ENCODE peak calls at places on chromosome 4, in seven cellular contexts. E, T, W, Y, U, B and I are unnamed samples.

GRCh38 chr4:47913858-47914218 is 545 bp downstream of the NFXL1 start:
- DNase-seq in E (no peak), T (peak), W (peak), Y (no peak), U (peak), B (peak), I (peak)

GRCh38 chr4:180810581-180810980 is 1432.6 kb upstream of the TENM3 start:
- DNase-seq in E (no peak), T (no peak), W (no peak), Y (no peak), U (no peak), B (no peak), I (no peak)

GRCh38 chr4:27245216-27245615 is 384.6 kb downstream of the STIM2 start:
- DNase-seq in E (no peak), T (no peak), W (no peak), Y (no peak), U (no peak), B (no peak), I (no peak)

GRCh38 chr4:27217261-27217769 is 356.7 kb downstream of the STIM2 start:
- DNase-seq in E (no peak), T (no peak), W (no peak), Y (peak), U (peak), B (no peak), I (no peak)

GRCh38 chr4:166153539-166153938 is 280.5 kb downstream of the TLL1 start:
- DNase-seq in E (no peak), T (no peak), W (no peak), Y (no peak), U (no peak), B (no peak), I (no peak)

GRCh38 chr4:101348367-101348827 is 1.1 kb upstream of the PPP3CA start:
- DNase-seq in E (peak), T (no peak), W (no peak), Y (peak), U (no peak), B (peak), I (no peak)

GRCh38 chr4:109251396-109251795 is 51.1 kb downstream of the COL25A1 start:
- DNase-seq in E (no peak), T (no peak), W (no peak), Y (no peak), U (no peak), B (no peak), I (no peak)

GRCh38 chr4:76611164-76611563 is 176.1 kb downstream of the SHROOM3 start:
- DNase-seq in E (no peak), T (no peak), W (no peak), Y (peak), U (peak), B (no peak), I (no peak)

GRCh38 chr4:182067828-182068227 is 175.4 kb upstream of the TENM3 start:
- DNase-seq in E (no peak), T (no peak), W (no peak), Y (no peak), U (no peak), B (no peak), I (no peak)

GRCh38 chr4:10783351-10783750 is 98.8 kb upstream of the CLNK start:
- DNase-seq in E (no peak), T (no peak), W (no peak), Y (peak), U (peak), B (no peak), I (no peak)

GRCh38 chr4:102420563-102421221 is 75.4 kb upstream of the SLC39A8 start:
- DNase-seq in E (no peak), T (no peak), W (no peak), Y (peak), U (peak), B (no peak), I (no peak)

GRCh38 chr4:151804821-151805220 is 44.0 kb upstream of the GATB start:
- DNase-seq in E (no peak), T (no peak), W (no peak), Y (peak), U (no peak), B (no peak), I (no peak)
- TF ChIP-seq CTCF in E (no peak), T (no peak), W (no peak), Y (no peak), U (no peak), B (no peak), I (no peak)

GRCh38 chr4:15955670-15956069 is 7.3 kb downstream of the FGFBP2 start:
- DNase-seq in E (no peak), T (no peak), W (no peak), Y (peak), U (peak), B (no peak), I (no peak)
- TF ChIP-seq CTCF in E (no peak), T (no peak), W (no peak), Y (peak), U (peak), B (no peak), I (no peak)

GRCh38 chr4:113497154-113497553 is 264.4 kb downstream of the CAMK2D start:
- DNase-seq in E (no peak), T (no peak), W (no peak), Y (no peak), U (no peak), B (no peak), I (no peak)
- TF ChIP-seq CTCF in E (no peak), T (no peak), W (no peak), Y (no peak), U (no peak), B (no peak), I (no peak)

GRCh38 chr4:77862478-77863216 is at the start of gene MRPL1:
- DNase-seq in E (peak), T (peak), W (peak), Y (peak), U (peak), B (peak), I (peak)
- TF ChIP-seq CTCF in E (no peak), T (peak), W (no peak), Y (no peak), U (no peak), B (peak), I (no peak)

GRCh38 chr4:140149851-140150635 is 3.9 kb downstream of the MAML3 start:
- DNase-seq in E (peak), T (peak), W (peak), Y (peak), U (peak), B (peak), I (peak)
- TF ChIP-seq CTCF in E (no peak), T (no peak), W (no peak), Y (no peak), U (no peak), B (no peak), I (no peak)